ENCODE peak calls at places on chromosomes 12 and 14, in four cellular contexts. E is activated CD8-positive, alpha-beta T cell treated with anti-CD3 and anti-CD28 coated beads, Interleukin-2, amount 10 ng/mL, durations not matched to agents 7 days and 5 days; C is activated effector memory CD4-positive, alpha-beta T cell treated with anti-CD3 and anti-CD28 coated beads, Interleukin-2, amount 50 U/mL, for 16 hours; L is HEK293T. B is an unnamed sample.

GRCh38 chr14:51211149-51211548 is 28.9 kb upstream of the TMX1 start:
- DNase-seq in L (no peak), E (no peak), C (no peak), B (no peak)

GRCh38 chr12:9365296-9365695 is 157.1 kb upstream of the PZP start:
- DNase-seq in E (no peak), L (no peak), C (no peak), B (no peak)

GRCh38 chr12:65528127-65528526 is 249.6 kb downstream of the MSRB3 start:
- DNase-seq in L (no peak), E (no peak), C (no peak), B (no peak)

GRCh38 chr14:101359221-101360044 is 201.9 kb upstream of the DIO3 start:
- DNase-seq in L (no peak), C (peak; percentile 38), E (no peak), B (no peak)

GRCh38 chr12:54173066-54173726 is 15.6 kb downstream of the SMUG1 start:
- DNase-seq in L (peak; percentile 64), E (peak; percentile 34), C (peak; percentile 68), B (peak; percentile 49)

GRCh38 chr14:30375280-30375892 is 183.6 kb upstream of the G2E3 start:
- DNase-seq in L (peak; percentile 57), C (peak; percentile 82), E (peak; percentile 69), B (peak; percentile 74)

GRCh38 chr14:50830932-50831703 is at the start of gene NIN:
- DNase-seq in C (peak; percentile 90), E (peak; percentile 78), L (peak; percentile 79), B (peak; percentile 80)

GRCh38 chr12:45634273-45634917 is 95.1 kb upstream of the ARID2 start:
- DNase-seq in L (no peak), E (no peak), C (no peak), B (no peak)

GRCh38 chr12:51009038-51009437 is 17.1 kb downstream of the SLC11A2 start:
- DNase-seq in L (no peak), E (peak; percentile 73), C (peak; percentile 77), B (no peak)

GRCh38 chr14:34301107-34301734 is 160.8 kb downstream of the SPTSSA start:
- DNase-seq in L (peak; percentile 53), C (no peak), E (peak; percentile 28), B (peak; percentile 64)

GRCh38 chr12:31214626-31215520 is 111.1 kb downstream of the SINHCAF start:
- DNase-seq in E (no peak), L (no peak), C (no peak), B (no peak)

GRCh38 chr12:107474639-107475539 is 210.7 kb upstream of the PWP1 start:
- DNase-seq in C (no peak), L (no peak), E (peak; percentile 23), B (no peak)

B was measured in Caco-2.